ENCODE peak calls at places on chromosomes 2 and 18, in six cellular contexts. One of them, this sample, is unnamed.

GRCh38 chr2:234334146-234334545 is 162.7 kb downstream of the ARL4C start:
- DNase-seq in H1: no peak
- DNase-seq in HepG2: no peak
- DNase-seq in K562: no peak
- DNase-seq in GM12878: no peak
- DNase-seq in GM12891: no peak
- DNase-seq in this sample: no peak

GRCh38 chr2:233928594-233929351 is 11.6 kb downstream of the TRPM8 start:
- DNase-seq in HepG2: peak
- DNase-seq in H1: no peak
- DNase-seq in GM12891: no peak
- DNase-seq in K562: peak
- DNase-seq in GM12878: no peak
- DNase-seq in this sample: no peak

GRCh38 chr2:216344206-216344957 is 27.9 kb downstream of the MARCHF4 start:
- DNase-seq in GM12891: no peak
- DNase-seq in HepG2: no peak
- DNase-seq in H1: no peak
- DNase-seq in K562: no peak
- DNase-seq in GM12878: no peak
- DNase-seq in this sample: no peak

GRCh38 chr2:3959372-3959771 is 256.0 kb downstream of the DCDC2C start:
- DNase-seq in GM12878: no peak
- DNase-seq in H1: peak
- DNase-seq in HepG2: peak
- DNase-seq in K562: peak
- DNase-seq in GM12891: peak
- DNase-seq in this sample: no peak

GRCh38 chr2:236654496-236654895 is 84.9 kb downstream of the ACKR3 start:
- DNase-seq in K562: no peak
- DNase-seq in H1: no peak
- DNase-seq in GM12891: no peak
- DNase-seq in HepG2: no peak
- DNase-seq in GM12878: no peak
- DNase-seq in this sample: no peak

GRCh38 chr2:205700331-205701132 is 18.2 kb downstream of the NRP2 start:
- DNase-seq in H1: no peak
- DNase-seq in GM12891: no peak
- DNase-seq in GM12878: no peak
- DNase-seq in HepG2: peak
- DNase-seq in K562: no peak
- DNase-seq in this sample: no peak

GRCh38 chr2:88190808-88191721 is 20.9 kb downstream of the THNSL2 start:
- DNase-seq in GM12878: no peak
- DNase-seq in HepG2: peak
- DNase-seq in K562: peak
- DNase-seq in H1: no peak
- DNase-seq in GM12891: peak
- DNase-seq in this sample: no peak

GRCh38 chr2:116988303-116988702 is 826.2 kb upstream of the DDX18 start:
- DNase-seq in HepG2: no peak
- DNase-seq in GM12878: no peak
- DNase-seq in K562: no peak
- DNase-seq in H1: no peak
- DNase-seq in GM12891: no peak
- DNase-seq in this sample: no peak

GRCh38 chr2:171383141-171383540 is 50.6 kb downstream of the METTL8 start:
- DNase-seq in GM12878: no peak
- DNase-seq in K562: no peak
- DNase-seq in HepG2: no peak
- DNase-seq in H1: no peak
- DNase-seq in GM12891: no peak
- DNase-seq in this sample: no peak

GRCh38 chr2:19228092-19228670 is 130.2 kb downstream of the OSR1 start:
- DNase-seq in GM12891: no peak
- DNase-seq in K562: no peak
- DNase-seq in GM12878: no peak
- DNase-seq in H1: no peak
- DNase-seq in HepG2: peak
- DNase-seq in this sample: no peak

GRCh38 chr2:12498703-12499102 is 218.0 kb upstream of the TRIB2 start:
- DNase-seq in K562: no peak
- DNase-seq in H1: no peak
- DNase-seq in GM12891: no peak
- DNase-seq in GM12878: no peak
- DNase-seq in HepG2: no peak
- DNase-seq in this sample: no peak

GRCh38 chr18:7094432-7094831 is 23.2 kb downstream of the LAMA1 start:
- DNase-seq in GM12891: no peak
- DNase-seq in K562: no peak
- DNase-seq in H1: no peak
- DNase-seq in HepG2: no peak
- DNase-seq in GM12878: no peak
- DNase-seq in this sample: no peak

GRCh38 chr2:157438907-157439791 is 4.7 kb downstream of the CYTIP start:
- DNase-seq in GM12878: no peak
- DNase-seq in K562: no peak
- DNase-seq in GM12891: no peak
- DNase-seq in HepG2: no peak
- DNase-seq in H1: no peak
- DNase-seq in this sample: no peak

GRCh38 chr2:173547493-173547892 is 192.8 kb downstream of the CDCA7 start:
- DNase-seq in K562: no peak
- DNase-seq in GM12891: no peak
- DNase-seq in H1: no peak
- DNase-seq in GM12878: no peak
- DNase-seq in HepG2: no peak
- DNase-seq in this sample: no peak

DNA sequence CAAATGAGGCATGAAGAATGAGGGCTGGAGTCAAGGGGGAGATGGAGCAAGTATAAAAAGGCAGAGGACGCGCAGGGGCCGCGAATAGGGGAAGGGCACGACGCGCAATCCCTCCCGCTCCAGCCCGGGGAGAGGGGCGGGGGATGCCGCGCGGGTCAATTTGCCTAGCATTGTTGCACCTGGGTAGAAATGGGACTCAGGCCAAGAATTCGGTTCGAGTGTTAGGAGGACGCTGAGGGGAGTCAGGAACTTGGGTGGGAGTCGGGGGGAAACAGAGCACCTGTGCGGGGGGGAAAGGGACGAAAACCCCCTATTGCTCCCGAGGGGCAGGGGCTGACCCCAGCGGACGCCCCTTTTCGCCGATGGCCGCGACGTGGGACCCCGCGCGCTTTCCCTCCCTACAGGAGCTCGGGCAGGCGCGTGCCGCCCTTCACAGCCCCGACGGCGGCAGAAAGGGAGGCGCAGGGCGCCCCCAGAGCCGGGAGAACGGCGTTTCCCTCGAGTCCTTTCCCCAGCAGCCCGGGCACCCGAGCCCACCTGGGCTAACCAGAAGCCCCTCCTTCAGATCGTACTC is 425 bp downstream of the PAIP2B start:
- DNase-seq in GM12878: no peak
- DNase-seq in H1: no peak
- DNase-seq in GM12891: peak
- DNase-seq in K562: no peak
- DNase-seq in HepG2: no peak
- DNase-seq in this sample: no peak
- TF ChIP-seq TAF1 in GM12878: no peak
- TF ChIP-seq TAF1 in H1: no peak
- TF ChIP-seq TAF1 in GM12891: no peak
- TF ChIP-seq TAF1 in K562: no peak
- TF ChIP-seq TAF1 in HepG2: no peak
- TF ChIP-seq TAF1 in this sample: no peak

GRCh38 chr2:151246152-151246551 is 15.5 kb downstream of the RBM43 start:
- DNase-seq in H1: no peak
- DNase-seq in K562: no peak
- DNase-seq in GM12891: no peak
- DNase-seq in HepG2: no peak
- DNase-seq in GM12878: no peak
- DNase-seq in this sample: no peak

GRCh38 chr2:151247432-151247831 is 14.2 kb downstream of the RBM43 start:
- DNase-seq in GM12891: no peak
- DNase-seq in H1: no peak
- DNase-seq in HepG2: no peak
- DNase-seq in GM12878: no peak
- DNase-seq in K562: no peak
- DNase-seq in this sample: no peak

DNA sequence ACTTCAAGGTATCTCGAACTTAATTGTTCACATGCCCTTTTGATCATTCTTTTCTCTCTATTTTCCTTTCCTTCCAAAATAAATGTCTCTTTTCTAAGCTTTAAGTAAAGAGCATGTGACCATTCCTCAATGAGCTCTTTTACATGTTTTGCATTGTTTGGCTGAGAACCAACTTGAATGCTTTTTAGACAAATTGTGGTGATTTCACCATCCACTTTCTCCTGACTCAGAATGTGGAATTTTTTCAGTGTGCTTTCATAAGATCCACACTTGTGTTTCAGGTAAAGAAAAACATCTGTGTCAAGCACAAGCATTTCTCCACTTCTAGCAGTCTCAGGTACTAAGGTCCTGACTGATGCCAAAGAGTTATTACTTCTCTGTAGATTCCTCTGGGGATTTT is 10.7 kb downstream of the RBM43 start:
- DNase-seq in H1: no peak
- DNase-seq in K562: no peak
- DNase-seq in GM12891: no peak
- DNase-seq in HepG2: no peak
- DNase-seq in GM12878: no peak
- DNase-seq in this sample: no peak
- TF ChIP-seq POLR2A in H1: no peak
- TF ChIP-seq POLR2A in K562: no peak
- TF ChIP-seq POLR2A in GM12891: no peak
- TF ChIP-seq POLR2A in HepG2: no peak
- TF ChIP-seq POLR2A in GM12878: no peak
- TF ChIP-seq POLR2A in this sample: no peak

DNA sequence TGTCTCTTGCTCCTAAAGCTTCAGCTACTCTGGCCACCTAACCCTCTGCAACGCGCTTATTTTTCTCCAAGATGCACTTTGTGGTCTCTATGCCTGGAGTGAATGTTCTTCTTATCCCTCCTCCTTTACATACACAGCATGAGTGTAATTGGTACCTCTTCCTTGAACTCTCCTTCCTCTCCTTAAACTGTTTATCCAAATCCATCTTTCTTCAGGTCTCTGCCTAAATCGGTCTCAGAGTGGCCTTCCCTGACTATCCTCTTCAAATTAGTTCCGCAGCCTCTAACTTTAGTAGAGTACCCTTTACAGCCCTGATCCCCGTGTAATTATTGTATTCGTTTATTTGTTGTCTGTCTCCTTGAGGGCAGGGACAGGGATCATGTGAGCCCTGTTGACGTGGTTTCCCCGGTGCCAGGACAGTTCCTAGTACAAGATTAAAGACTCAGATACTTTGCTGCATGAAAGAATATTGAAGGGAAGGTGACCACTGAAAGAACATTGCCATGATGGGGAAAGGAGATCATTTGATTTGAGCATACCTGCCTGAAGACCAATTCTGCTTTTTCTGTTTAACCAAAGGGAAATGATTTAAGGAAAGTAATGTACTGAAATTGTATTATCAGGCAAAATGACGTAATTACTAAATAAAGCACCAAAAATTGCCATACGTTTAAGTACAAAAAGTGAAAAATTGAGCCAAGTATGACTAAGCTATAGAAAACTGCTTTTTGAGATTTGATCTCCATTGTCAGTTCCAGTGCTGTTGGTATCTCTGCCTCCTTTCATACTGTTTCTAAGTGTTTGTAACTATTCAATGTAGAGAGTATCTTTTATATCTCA is 1.2 kb downstream of the CNOT9 start:
- DNase-seq in K562: peak
- DNase-seq in H1: no peak
- DNase-seq in GM12878: no peak
- DNase-seq in GM12891: no peak
- DNase-seq in HepG2: peak
- DNase-seq in this sample: no peak
- TF ChIP-seq POLR2AphosphoS5 in K562: no peak
- TF ChIP-seq POLR2AphosphoS5 in H1: no peak
- TF ChIP-seq POLR2AphosphoS5 in GM12878: no peak
- TF ChIP-seq POLR2AphosphoS5 in GM12891: no peak
- TF ChIP-seq POLR2AphosphoS5 in HepG2: no peak
- TF ChIP-seq POLR2AphosphoS5 in this sample: no peak

GRCh38 chr2:36404312-36404711 is 48.7 kb downstream of the CRIM1 start:
- DNase-seq in GM12891: no peak
- DNase-seq in H1: no peak
- DNase-seq in HepG2: no peak
- DNase-seq in GM12878: no peak
- DNase-seq in K562: no peak
- DNase-seq in this sample: no peak
- TF ChIP-seq TAF1 in GM12891: no peak
- TF ChIP-seq TAF1 in H1: no peak
- TF ChIP-seq TAF1 in HepG2: no peak
- TF ChIP-seq TAF1 in GM12878: no peak
- TF ChIP-seq TAF1 in K562: no peak
- TF ChIP-seq TAF1 in this sample: no peak

GRCh38 chr18:8703781-8704301 is 1.5 kb upstream of the MTCL1 start:
- DNase-seq in HepG2: peak
- DNase-seq in H1: no peak
- DNase-seq in GM12891: no peak
- DNase-seq in K562: no peak
- DNase-seq in GM12878: no peak
- DNase-seq in this sample: no peak
- TF ChIP-seq POLR2A in HepG2: no peak
- TF ChIP-seq POLR2A in H1: no peak
- TF ChIP-seq POLR2A in GM12891: no peak
- TF ChIP-seq POLR2A in K562: no peak
- TF ChIP-seq POLR2A in GM12878: no peak
- TF ChIP-seq POLR2A in this sample: no peak

GRCh38 chr2:181399046-181399445 is 58.1 kb upstream of the ITGA4 start:
- DNase-seq in HepG2: no peak
- DNase-seq in GM12891: no peak
- DNase-seq in H1: no peak
- DNase-seq in GM12878: no peak
- DNase-seq in K562: no peak
- DNase-seq in this sample: no peak

GRCh38 chr2:181397331-181397730 is 59.9 kb upstream of the ITGA4 start:
- DNase-seq in K562: no peak
- DNase-seq in HepG2: no peak
- DNase-seq in H1: no peak
- DNase-seq in GM12891: no peak
- DNase-seq in GM12878: no peak
- DNase-seq in this sample: no peak

GRCh38 chr2:181396575-181397062 is 60.6 kb upstream of the ITGA4 start:
- DNase-seq in GM12878: no peak
- DNase-seq in H1: no peak
- DNase-seq in HepG2: no peak
- DNase-seq in GM12891: no peak
- DNase-seq in K562: no peak
- DNase-seq in this sample: no peak

GRCh38 chr2:181395871-181396574 is 61.2 kb upstream of the ITGA4 start:
- DNase-seq in GM12891: no peak
- DNase-seq in HepG2: no peak
- DNase-seq in H1: no peak
- DNase-seq in GM12878: no peak
- DNase-seq in K562: no peak
- DNase-seq in this sample: no peak

GRCh38 chr2:181398000-181398399 is 59.2 kb upstream of the ITGA4 start:
- DNase-seq in HepG2: no peak
- DNase-seq in K562: no peak
- DNase-seq in GM12891: no peak
- DNase-seq in H1: no peak
- DNase-seq in GM12878: no peak
- DNase-seq in this sample: no peak
- TF ChIP-seq POLR2AphosphoS5 in HepG2: no peak
- TF ChIP-seq POLR2AphosphoS5 in K562: no peak
- TF ChIP-seq POLR2AphosphoS5 in GM12891: no peak
- TF ChIP-seq POLR2AphosphoS5 in H1: no peak
- TF ChIP-seq POLR2AphosphoS5 in GM12878: no peak
- TF ChIP-seq POLR2AphosphoS5 in this sample: no peak